ENCODE peak calls at places on chromosomes 3 and 15, in ten cellular contexts. L is thoracic aorta; F is CD8-positive, alpha-beta memory T cell; I is pancreas; Z is IMR-90; R is GM23338; Y is heart left ventricle; C is stomach; W is GM23248; D is ovary. Q is an unnamed sample.

GRCh38 chr3:150346956-150347863 is 60.9 kb upstream of the TSC22D2 start:
- DNase-seq in R (no peak), Z (peak), Y (no peak), D (no peak), C (no peak), I (no peak), F (no peak), L (no peak), W (peak), Q (no peak)

GRCh38 chr3:50294089-50294488 is 1.9 kb upstream of the IFRD2 start:
- DNase-seq in Y (no peak), R (no peak), C (no peak), D (no peak), F (no peak), L (no peak), W (no peak), I (no peak), Z (no peak), Q (no peak)

GRCh38 chr3:152100491-152101086 is 168.1 kb upstream of the MBNL1 start:
- DNase-seq in W (peak), L (no peak), C (no peak), R (peak), Z (no peak), F (no peak), D (no peak), Y (no peak), I (no peak), Q (no peak)

GRCh38 chr15:30023798-30024295 is 58.9 kb upstream of the GOLGA8J start:
- DNase-seq in I (no peak), W (peak), Y (no peak), L (no peak), R (no peak), C (no peak), D (no peak), F (no peak), Z (peak), Q (no peak)

GRCh38 chr3:136305879-136306278 is 55.7 kb downstream of the PCCB start:
- DNase-seq in I (no peak), W (peak), Z (peak), R (peak), D (no peak), L (no peak), Y (no peak), C (no peak), F (no peak), Q (no peak)

GRCh38 chr3:77348244-77348855 is 308.5 kb downstream of the ROBO2 start:
- DNase-seq in L (no peak), D (no peak), Z (peak), F (no peak), I (no peak), W (peak), Y (no peak), C (no peak), R (peak), Q (no peak)

GRCh38 chr3:67109651-67110204 is 111.6 kb downstream of the KBTBD8 start:
- DNase-seq in F (peak), Y (no peak), C (no peak), I (no peak), D (no peak), Z (peak), W (peak), L (no peak), R (peak), Q (no peak)

GRCh38 chr3:197711973-197712707 is 24.6 kb downstream of the RUBCN start:
- DNase-seq in F (peak), R (peak), C (peak), L (peak), Y (peak), D (peak), I (peak), W (peak), Z (peak), Q (peak)

GRCh38 chr15:74225928-74226327 is 10.2 kb upstream of the CCDC33 start:
- DNase-seq in Z (no peak), D (no peak), Y (no peak), W (no peak), L (no peak), I (no peak), R (no peak), F (no peak), C (no peak), Q (no peak)

GRCh38 chr3:105274536-105274935 is 92.2 kb upstream of the ALCAM start:
- DNase-seq in I (no peak), Z (no peak), L (no peak), R (no peak), F (no peak), D (no peak), C (no peak), Y (no peak), W (no peak), Q (no peak)

GRCh38 chr15:70099966-70100494 is 2.3 kb upstream of the TLE3 start:
- DNase-seq in Z (no peak), L (no peak), I (no peak), D (peak), C (no peak), W (peak), R (peak), Y (no peak), F (no peak), Q (no peak)

GRCh38 chr3:4750306-4751056 is 228.8 kb upstream of the BHLHE40 start:
- DNase-seq in C (no peak), R (no peak), Y (peak), L (no peak), F (no peak), Z (peak), D (peak), I (no peak), W (peak), Q (no peak)

GRCh38 chr3:146466596-146466995 is 2.8 kb downstream of the PLSCR2 start:
- DNase-seq in C (no peak), Z (peak), R (no peak), L (no peak), F (no peak), I (no peak), D (no peak), Y (no peak), W (peak), Q (no peak)

GRCh38 chr15:38842991-38843610 is 278.5 kb upstream of the RASGRP1 start:
- DNase-seq in C (no peak), W (peak), L (no peak), D (no peak), R (no peak), I (no peak), Z (peak), Y (no peak), F (no peak), Q (no peak)

GRCh38 chr3:146498002-146498736 is 28.8 kb upstream of the PLSCR2 start:
- DNase-seq in W (no peak), Z (no peak), C (no peak), L (no peak), D (no peak), F (peak), R (no peak), I (no peak), Y (no peak), Q (no peak)

GRCh38 chr3:87053548-87053947 is 62.6 kb upstream of the VGLL3 start:
- DNase-seq in R (no peak), C (no peak), W (peak), Z (no peak), L (no peak), Y (no peak), F (no peak), D (no peak), I (no peak), Q (no peak)

GRCh38 chr3:78123058-78123457 is 1083.2 kb downstream of the ROBO2 start:
- DNase-seq in R (no peak), L (no peak), W (no peak), D (no peak), Y (no peak), C (no peak), Z (no peak), F (no peak), I (no peak), Q (no peak)

GRCh38 chr3:52507359-52507758 is 12.2 kb downstream of the STAB1 start:
- DNase-seq in D (no peak), R (no peak), F (no peak), W (no peak), Z (peak), L (no peak), I (no peak), Y (no peak), C (no peak), Q (no peak)

GRCh38 chr15:97729270-97729669 is 231.2 kb upstream of the ARRDC4 start:
- DNase-seq in R (no peak), F (no peak), I (no peak), W (no peak), D (no peak), L (no peak), C (no peak), Y (no peak), Z (no peak), Q (no peak)

GRCh38 chr3:23888617-23889228 is 28.1 kb downstream of the NKIRAS1 start:
- DNase-seq in L (no peak), I (no peak), Y (no peak), D (no peak), F (peak), R (peak), W (peak), C (no peak), Z (peak), Q (no peak)

GRCh38 chr15:66876423-66876730 is 174.3 kb downstream of the SMAD6 start:
- DNase-seq in Z (no peak), D (no peak), L (no peak), I (no peak), R (peak), W (no peak), F (no peak), C (no peak), Y (no peak), Q (no peak)

GRCh38 chr3:4821331-4821730 is 157.9 kb upstream of the BHLHE40 start:
- DNase-seq in D (no peak), W (peak), I (no peak), F (no peak), L (no peak), Z (no peak), C (no peak), R (no peak), Y (no peak), Q (no peak)

GRCh38 chr15:66184492-66184891 is 69.1 kb downstream of the MEGF11 start:
- DNase-seq in L (no peak), C (no peak), R (no peak), F (no peak), D (no peak), Y (no peak), W (no peak), I (no peak), Z (no peak), Q (no peak)

GRCh38 chr3:150094150-150094932 is 123.6 kb upstream of the PFN2 start:
- DNase-seq in D (no peak), R (peak), Z (peak), Y (no peak), F (no peak), L (no peak), W (peak), I (no peak), C (no peak), Q (no peak)

GRCh38 chr15:42577514-42578031 is 2.2 kb downstream of the STARD9 start:
- DNase-seq in W (peak), I (no peak), F (no peak), Z (peak), R (no peak), D (no peak), L (no peak), Y (peak), C (no peak), Q (no peak)

GRCh38 chr15:42578984-42579537 is 3.7 kb downstream of the STARD9 start:
- DNase-seq in W (no peak), F (no peak), D (no peak), Y (no peak), C (no peak), R (no peak), Z (no peak), I (no peak), L (no peak), Q (no peak)

GRCh38 chr15:42575188-42576039 is at the start of gene STARD9:
- DNase-seq in D (peak), F (peak), I (peak), R (peak), W (peak), Y (peak), C (peak), Z (peak), L (peak), Q (peak)

GRCh38 chr15:42576040-42576594 is 711 bp downstream of the STARD9 start:
- DNase-seq in F (no peak), R (no peak), C (no peak), I (no peak), D (no peak), Z (no peak), W (no peak), L (no peak), Y (no peak), Q (no peak)

DNA sequence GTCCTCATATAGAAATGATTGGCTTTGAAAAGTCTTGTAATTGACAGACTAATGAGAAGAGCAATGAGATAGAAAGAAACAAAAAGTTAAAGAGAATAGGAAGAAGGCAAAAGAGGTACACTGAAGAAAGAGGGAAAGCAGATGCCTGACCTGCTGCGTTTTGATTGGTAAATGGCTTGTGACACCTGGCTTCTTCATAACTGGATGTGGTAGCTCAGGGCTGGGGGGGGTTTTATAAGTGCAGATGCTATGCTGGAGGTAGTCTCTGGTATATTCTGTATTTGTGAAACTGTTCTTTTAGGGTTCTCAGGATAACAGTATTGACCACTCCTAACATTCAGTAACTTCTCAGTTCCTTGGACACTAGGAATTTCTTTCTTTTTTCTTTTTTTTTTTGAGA is 1.4 kb downstream of the STARD9 start:
- DNase-seq in W (no peak), Z (no peak), Y (no peak), L (no peak), F (no peak), I (no peak), R (no peak), C (no peak), D (no peak), Q (no peak)
- H3K4me3 ChIP-seq in W (peak), Z (no peak), Y (peak), L (peak), F (no peak), I (no peak), R (peak), C (no peak), D (peak), Q (no peak)

DNA sequence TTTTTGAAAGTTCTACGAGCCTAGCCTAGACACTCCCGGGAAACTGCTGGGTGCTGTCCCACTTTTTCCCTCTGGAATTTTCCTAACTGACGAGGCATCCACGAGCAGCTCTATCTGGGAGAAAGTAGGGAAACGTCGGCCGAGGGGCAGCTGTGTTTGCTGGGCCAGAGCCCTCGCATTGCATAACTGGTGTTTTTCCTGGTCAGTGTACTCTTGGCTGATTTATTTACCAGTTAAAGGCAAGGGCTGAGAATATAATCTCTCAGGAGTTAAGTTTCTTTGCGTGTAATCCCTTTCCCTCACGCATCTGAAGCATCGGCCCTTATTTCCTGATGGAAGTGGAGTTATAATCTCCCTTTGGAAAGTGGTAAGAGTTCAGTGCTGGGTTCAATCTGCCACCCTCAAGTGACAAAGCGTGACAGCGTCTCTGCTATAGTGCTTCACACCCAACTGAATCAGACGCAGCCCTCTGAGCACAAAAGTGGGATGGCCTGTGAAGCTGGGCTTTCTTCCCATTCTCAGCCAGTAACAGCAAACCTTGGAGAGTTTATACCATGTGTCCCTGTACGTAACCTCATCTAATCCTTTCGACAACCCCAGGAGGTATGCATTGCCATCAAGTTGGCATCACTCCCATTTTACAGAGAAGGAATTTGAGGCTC is 311.5 kb downstream of the RORA start:
- DNase-seq in Y (peak), W (peak), I (peak), L (no peak), C (peak), Z (peak), R (no peak), F (no peak), D (peak), Q (peak)
- H3K27ac ChIP-seq in Y (peak), W (peak), I (peak), L (peak), C (peak), Z (no peak), R (no peak), F (no peak), D (peak), Q (peak)

GRCh38 chr3:138862924-138863775 is 28.4 kb upstream of the PIK3CB start:
- DNase-seq in I (peak), R (peak), F (no peak), L (no peak), Z (peak), C (peak), W (peak), Y (peak), D (peak), Q (peak)

GRCh38 chr3:138862531-138862923 is 27.8 kb upstream of the PIK3CB start:
- DNase-seq in F (no peak), D (no peak), W (peak), Z (no peak), R (peak), L (no peak), C (peak), I (peak), Y (no peak), Q (peak)

GRCh38 chr3:138861755-138862333 is 27.1 kb upstream of the PIK3CB start:
- DNase-seq in Y (no peak), D (no peak), Z (peak), R (peak), L (no peak), F (no peak), C (no peak), W (peak), I (no peak), Q (no peak)

GRCh38 chr3:138867996-138868395 is 33.3 kb upstream of the PIK3CB start:
- DNase-seq in L (no peak), I (no peak), D (no peak), W (no peak), Y (no peak), Z (no peak), C (no peak), R (no peak), F (no peak), Q (no peak)

DNA sequence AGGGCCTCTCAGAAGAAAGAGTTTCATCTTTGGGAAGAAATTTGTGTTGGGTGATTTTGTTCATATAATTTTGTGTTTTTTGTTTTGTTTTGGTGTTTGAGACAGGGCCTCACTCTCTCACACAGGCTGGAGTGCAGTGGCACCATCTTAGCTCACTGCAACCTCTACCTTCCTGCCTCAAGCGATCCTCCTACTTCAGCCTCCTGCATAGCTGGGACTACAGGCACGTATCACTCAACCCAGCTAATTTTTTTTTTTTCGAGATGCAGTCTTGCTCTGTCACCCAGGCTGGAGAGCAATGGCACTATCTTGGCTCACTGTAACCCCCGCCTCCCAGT is 29.0 kb upstream of the PIK3CB start:
- DNase-seq in Z (no peak), R (no peak), D (no peak), C (no peak), I (no peak), W (no peak), Y (no peak), L (no peak), F (no peak), Q (no peak)
- H3K4me3 ChIP-seq in Z (no peak), R (no peak), D (no peak), C (no peak), I (no peak), W (no peak), Y (no peak), L (no peak), F (no peak), Q (no peak)

GRCh38 chr3:172586447-172586846 is 63.2 kb upstream of the TNFSF10 start:
- DNase-seq in L (no peak), W (no peak), R (no peak), C (no peak), D (no peak), F (no peak), I (no peak), Z (no peak), Y (no peak), Q (no peak)

GRCh38 chr3:172595648-172596393 is 72.6 kb upstream of the TNFSF10 start:
- DNase-seq in Z (peak), C (peak), D (no peak), W (peak), R (peak), L (no peak), F (peak), I (peak), Y (no peak), Q (peak)

GRCh38 chr3:172591876-172592771 is 68.9 kb upstream of the TNFSF10 start:
- DNase-seq in D (no peak), L (no peak), Y (no peak), R (no peak), W (no peak), C (no peak), I (no peak), Z (peak), F (peak), Q (peak)

GRCh38 chr3:172592898-172593669 is 69.9 kb upstream of the TNFSF10 start:
- DNase-seq in D (no peak), Z (no peak), L (no peak), W (no peak), F (no peak), R (no peak), C (no peak), I (no peak), Y (no peak), Q (no peak)

DNA sequence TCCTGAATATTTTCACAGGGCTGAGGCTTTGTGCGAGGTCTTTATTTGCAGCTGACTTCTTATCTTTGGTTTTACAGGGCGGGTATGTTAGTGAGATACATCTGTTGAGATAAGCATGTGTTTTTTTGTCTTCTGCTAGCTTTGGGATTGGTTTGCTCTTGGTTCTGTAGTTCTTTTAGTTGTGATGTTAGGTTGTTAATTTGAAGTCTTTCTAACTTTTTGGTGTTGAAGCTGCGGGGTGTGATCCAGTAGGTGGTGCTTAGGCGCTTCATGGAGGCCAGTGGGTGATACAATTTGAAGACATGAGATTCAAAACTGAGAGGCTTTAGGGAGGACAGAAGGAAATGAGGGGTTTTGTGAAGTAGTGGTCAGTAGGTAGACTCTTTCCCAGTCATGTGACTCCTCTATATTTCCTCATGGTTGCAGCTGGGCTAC is 68.0 kb upstream of the TNFSF10 start:
- DNase-seq in W (no peak), I (no peak), Y (no peak), C (no peak), L (no peak), F (no peak), D (no peak), R (no peak), Z (no peak), Q (no peak)
- H3K27ac ChIP-seq in W (no peak), I (no peak), Y (no peak), C (peak), L (no peak), F (peak), D (no peak), R (no peak), Z (no peak), Q (no peak)

DNA sequence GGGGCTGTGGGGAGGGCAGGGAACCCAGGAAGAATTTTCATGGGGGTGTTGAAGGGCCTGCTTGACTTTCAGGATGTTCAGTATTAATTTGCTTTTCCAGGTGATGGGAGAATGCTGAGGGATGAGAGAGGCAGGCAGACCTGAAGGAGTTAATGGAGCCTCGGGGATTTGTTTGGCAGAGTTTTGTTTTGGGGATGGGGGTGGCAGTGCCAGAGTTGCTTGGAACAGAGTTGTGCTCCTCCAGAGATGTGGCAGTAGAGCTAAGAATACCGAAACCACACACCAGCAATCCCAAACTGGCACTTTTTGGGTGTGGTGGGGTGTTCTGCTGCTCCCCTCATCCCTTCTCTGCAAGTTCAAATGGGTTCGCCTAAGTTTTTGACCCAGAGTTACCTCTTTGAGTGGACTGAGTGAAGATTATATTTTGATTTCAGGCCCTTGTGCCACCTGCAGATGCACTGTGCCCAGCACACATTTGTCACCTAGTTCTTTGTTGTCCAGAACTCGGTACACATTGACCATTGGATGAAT is 1.6 kb downstream of the BOC start:
- DNase-seq in I (no peak), L (no peak), C (no peak), W (peak), D (no peak), R (no peak), Y (no peak), Z (no peak), F (no peak), Q (no peak)
- H3K4me3 ChIP-seq in I (peak), L (peak), C (peak), W (peak), D (peak), R (peak), Y (peak), Z (peak), F (no peak), Q (peak)

Q was measured in transverse colon.